ENCODE peak calls at places on chromosomes 13 and 19, in six cellular contexts. S is NCI-H1105, K is NCI-H2029, B is EL, H is fibroblast of villous mesenchyme, A is astrocyte. L is an unnamed sample.
A peak's percentile ranks its signal among the peaks of the same experiment; 100 is the strongest.

GRCh38 chr19:53365899-53366493 is 491 bp downstream of the ZNF525 start:
- DNase-seq in H (no peak), B (no peak), S (peak; percentile 28), K (peak; percentile 31), A (peak; percentile 0), L (peak; percentile 6)

GRCh38 chr13:54424344-54424743 is 1395.7 kb downstream of the OLFM4 start:
- DNase-seq in K (no peak), B (no peak), H (no peak), A (no peak), S (no peak), L (no peak)

GRCh38 chr19:32558607-32559228 is 22.3 kb upstream of the PDCD5 start:
- DNase-seq in B (no peak), A (no peak), S (no peak), K (no peak), H (no peak), L (no peak)

GRCh38 chr13:40318366-40318765 is 348.1 kb downstream of the FOXO1 start:
- DNase-seq in S (peak; percentile 29), K (peak; percentile 36), A (no peak), B (no peak), H (no peak), L (no peak)

GRCh38 chr13:45775401-45775963 is 73.4 kb downstream of the CBY2 start:
- DNase-seq in S (no peak), H (no peak), K (no peak), B (no peak), A (no peak), L (no peak)

GRCh38 chr13:32790731-32791130 is 204.5 kb downstream of the PDS5B start:
- DNase-seq in H (no peak), B (peak; percentile 8), S (no peak), A (no peak), K (no peak), L (no peak)

GRCh38 chr19:1401138-1401888 is at the start of gene GAMT:
- DNase-seq in B (peak; percentile 55), S (no peak), A (no peak), H (no peak), K (no peak), L (peak; percentile 42)

GRCh38 chr19:48556163-48556562 is 4.2 kb downstream of the SULT2B1 start:
- DNase-seq in H (peak; percentile 75), S (no peak), A (peak; percentile 41), K (no peak), B (peak; percentile 71), L (peak; percentile 31)

GRCh38 chr19:6739884-6740588 is 556 bp downstream of the TRIP10 start:
- DNase-seq in B (peak; percentile 41), K (no peak), S (no peak), H (no peak), A (no peak), L (no peak)

GRCh38 chr19:16671652-16672274 is 10.8 kb downstream of the TMEM38A start:
- DNase-seq in H (no peak), S (no peak), A (no peak), B (no peak), K (no peak), L (no peak)

GRCh38 chr19:8017808-8018207 is 12.4 kb upstream of the ELAVL1 start:
- DNase-seq in S (no peak), A (no peak), H (no peak), K (no peak), B (no peak), L (no peak)

GRCh38 chr13:95535243-95535642 is 17.3 kb upstream of the CLDN10 start:
- DNase-seq in A (peak; percentile 89), B (peak; percentile 65), K (peak; percentile 11), S (no peak), H (peak; percentile 5), L (peak; percentile 9)

GRCh38 chr13:23506821-23507210 is 63.4 kb upstream of the TNFRSF19 start:
- DNase-seq in A (peak; percentile 99), S (no peak), K (no peak), H (peak; percentile 90), B (peak; percentile 92), L (peak; percentile 59)

GRCh38 chr19:31340059-31341025 is 8.9 kb downstream of the TSHZ3 start:
- DNase-seq in K (no peak), H (peak; percentile 87), A (peak; percentile 89), S (peak; percentile 80), B (peak; percentile 13), L (peak; percentile 83)

GRCh38 chr19:35260694-35261304 is 8.0 kb upstream of the USF2 start:
- DNase-seq in H (no peak), S (no peak), A (no peak), B (no peak), K (no peak), L (no peak)

L was measured in fibroblast of gingiva.